ENCODE peak calls at places on chromosome 2, in four cellular contexts. O is stimulated activated CD4-positive, alpha-beta T cell treated with anti-CD3 and anti-CD28 coated beads, TNF-alpha, amount 100 ng/mL, for 24 hours; V is NCI-H2081; G is T-helper 9 cell. P is an unnamed sample.

GRCh38 chr2:166090900-166091299 is 36.9 kb downstream of the SCN1A start:
- DNase-seq in O (no peak), V (no peak), G (no peak), P (no peak)

GRCh38 chr2:111194835-111195621 is 74.3 kb downstream of the BCL2L11 start:
- DNase-seq in O (no peak), V (no peak), G (no peak), P (no peak)

GRCh38 chr2:174246944-174247381 is 1.4 kb downstream of the OLA1 start:
- DNase-seq in O (no peak), V (no peak), G (no peak), P (no peak)

GRCh38 chr2:82314836-82315472 is 2010.4 kb upstream of the LRRTM1 start:
- DNase-seq in O (no peak), V (no peak), G (no peak), P (no peak)

GRCh38 chr2:24527536-24527935 is 36.5 kb downstream of the NCOA1 start:
- DNase-seq in O (no peak), V (no peak), G (no peak), P (no peak)

GRCh38 chr2:3470856-3471737 is 48.2 kb downstream of the ADI1 start:
- DNase-seq in O (no peak), V (no peak), G (no peak), P (no peak)

GRCh38 chr2:46144133-46144800 is 152.9 kb upstream of the EPAS1 start:
- DNase-seq in O (no peak), V (no peak), G (no peak), P (no peak)

GRCh38 chr2:6968319-6969100 is 51.3 kb downstream of the RNF144A start:
- DNase-seq in O (no peak), V (no peak), G (no peak), P (no peak)

GRCh38 chr2:84906108-84906899 is 848 bp downstream of the TMSB10 start:
- DNase-seq in O (no peak), V (no peak), G (no peak), P (no peak)

GRCh38 chr2:196234672-196235071 is 63.3 kb upstream of the STK17B start:
- DNase-seq in O (peak; percentile 47), V (no peak), G (peak; percentile 24), P (peak; percentile 29)

GRCh38 chr2:8962890-8963289 is 40.6 kb downstream of the MBOAT2 start:
- DNase-seq in O (no peak), V (no peak), G (no peak), P (no peak)

GRCh38 chr2:241900251-241901017 is 30.9 kb downstream of the RTP5 start:
- DNase-seq in O (no peak), V (no peak), G (no peak), P (no peak)

GRCh38 chr2:10267551-10268465 is 34.9 kb upstream of the HPCAL1 start:
- DNase-seq in O (no peak), V (no peak), G (no peak), P (no peak)

GRCh38 chr2:74041182-74041581 is 56.5 kb downstream of the TET3 start:
- DNase-seq in O (no peak), V (no peak), G (no peak), P (no peak)

GRCh38 chr2:74429487-74430451 is 8.2 kb downstream of the WDR54 start:
- DNase-seq in O (no peak), V (no peak), G (no peak), P (no peak)

GRCh38 chr2:232658217-232658785 is 24.9 kb downstream of the EFHD1 start:
- DNase-seq in O (no peak), V (no peak), G (no peak), P (no peak)

GRCh38 chr2:54416166-54416798 is 39.8 kb upstream of the SPTBN1 start:
- DNase-seq in O (no peak), V (no peak), G (no peak), P (peak; percentile 19)

GRCh38 chr2:198084136-198084535 is 279.7 kb downstream of the PLCL1 start:
- DNase-seq in O (no peak), V (no peak), G (no peak), P (no peak)

GRCh38 chr2:20074001-20074648 is 22.7 kb upstream of the LAPTM4A start:
- DNase-seq in O (no peak), V (no peak), G (no peak), P (no peak)

GRCh38 chr2:240965296-240965904 is 33.0 kb upstream of the SNED1 start:
- DNase-seq in O (no peak), V (no peak), G (no peak), P (peak; percentile 36)

GRCh38 chr2:213188971-213189899 is 37.8 kb upstream of the IKZF2 start:
- DNase-seq in O (no peak), V (no peak), G (no peak), P (no peak)

GRCh38 chr2:70248145-70248809 is at the start of gene TIA1:
- DNase-seq in O (peak; percentile 96), V (peak; percentile 97), G (peak; percentile 97), P (peak; percentile 97)

GRCh38 chr2:74525717-74526648 is at the start of gene DQX1:
- DNase-seq in O (no peak), V (no peak), G (no peak), P (no peak)

GRCh38 chr2:225668606-225669266 is 269.2 kb downstream of the NYAP2 start:
- DNase-seq in O (no peak), V (peak; percentile 55), G (no peak), P (no peak)

GRCh38 chr2:121210691-121211090 is 74.3 kb downstream of the TFCP2L1 start:
- DNase-seq in O (no peak), V (no peak), G (no peak), P (no peak)

GRCh38 chr2:24492283-24493272 is 1.5 kb downstream of the NCOA1 start:
- DNase-seq in O (no peak), V (no peak), G (no peak), P (no peak)

GRCh38 chr2:203097735-203098134 is 83.1 kb downstream of the NBEAL1 start:
- DNase-seq in O (no peak), V (no peak), G (no peak), P (no peak)

P was measured in GF-D8.